ENCODE peak calls at places on chromosome 20, in seven cellular contexts. X is thoracic aorta; G is LoVo; S is nucleus accumbens; C is stimulated activated CD8-positive, alpha-beta memory T cell treated with anti-CD3 and anti-CD28 coated beads, Interleukin-7, amount 100 ng/mL, for 1 hour; A is body of pancreas; D is endodermal cell. F is an unnamed sample.

GRCh38 chr20:31595654-31596411 is 9.3 kb upstream of the ID1 start:
- DNase-seq in G (no peak), C (no peak), S (no peak), X (peak; percentile 53), A (no peak), D (peak; percentile 85), F (peak; percentile 41)

GRCh38 chr20:17617212-17617867 is 47.5 kb downstream of the DSTN start:
- DNase-seq in G (no peak), A (peak; percentile 67), X (no peak), D (peak; percentile 93), C (no peak), S (no peak), F (peak; percentile 27)

GRCh38 chr20:23408957-23409356 is 12.3 kb downstream of the NAPB start:
- DNase-seq in G (no peak), X (no peak), A (no peak), S (no peak), D (no peak), C (no peak), F (no peak)

GRCh38 chr20:50624351-50625016 is 66.9 kb downstream of the RIPOR3 start:
- DNase-seq in C (no peak), S (no peak), G (no peak), X (no peak), A (peak; percentile 77), D (no peak), F (no peak)

GRCh38 chr20:37727957-37728634 is 34.3 kb downstream of the CTNNBL1 start:
- DNase-seq in S (no peak), A (no peak), G (no peak), X (no peak), C (no peak), D (no peak), F (no peak)

GRCh38 chr20:50455656-50456451 is 54.3 kb upstream of the PTPN1 start:
- DNase-seq in S (no peak), X (no peak), C (no peak), D (no peak), G (no peak), A (peak; percentile 60), F (no peak)

GRCh38 chr20:20052074-20052970 is at the start of the genes CFAP61 and CRNKL1:
- DNase-seq in X (peak; percentile 82), G (peak; percentile 97), A (peak; percentile 97), C (peak; percentile 96), S (peak; percentile 95), D (peak; percentile 99), F (peak; percentile 95)

GRCh38 chr20:34704177-34705007 is at the start of gene TP53INP2:
- DNase-seq in A (peak; percentile 96), D (peak; percentile 97), G (peak; percentile 85), S (peak; percentile 91), X (peak; percentile 80), C (peak; percentile 74), F (peak; percentile 85)

GRCh38 chr20:37479925-37480691 is 40.9 kb upstream of the NNAT start:
- DNase-seq in X (no peak), G (no peak), D (no peak), C (no peak), A (no peak), S (no peak), F (no peak)

GRCh38 chr20:47351643-47352331 is 4.7 kb downstream of the ZMYND8 start:
- DNase-seq in S (peak; percentile 18), X (no peak), C (no peak), D (peak; percentile 67), A (no peak), G (no peak), F (no peak)

GRCh38 chr20:62174870-62175624 is 7.8 kb upstream of the MTG2 start:
- DNase-seq in S (no peak), X (no peak), G (no peak), D (no peak), C (no peak), A (no peak), F (no peak)

GRCh38 chr20:24673678-24674570 is 204.5 kb downstream of the SYNDIG1 start:
- DNase-seq in D (no peak), X (no peak), G (no peak), C (no peak), A (no peak), S (no peak), F (no peak)

GRCh38 chr20:63151554-63152321 is 64.2 kb downstream of the YTHDF1 start:
- DNase-seq in C (no peak), D (no peak), G (no peak), S (peak; percentile 54), A (no peak), X (no peak), F (no peak)

GRCh38 chr20:10857362-10858070 is 183.7 kb upstream of the JAG1 start:
- DNase-seq in S (no peak), X (peak; percentile 5), D (no peak), G (peak; percentile 40), C (no peak), A (peak; percentile 22), F (no peak)

GRCh38 chr20:17644451-17644850 is 37.6 kb downstream of the RRBP1 start:
- DNase-seq in D (no peak), X (no peak), S (no peak), C (no peak), G (no peak), A (peak; percentile 77), F (no peak)

GRCh38 chr20:60224914-60225313 is 266.7 kb downstream of the CDH26 start:
- DNase-seq in X (no peak), A (no peak), S (no peak), D (peak; percentile 86), G (no peak), C (no peak), F (no peak)

GRCh38 chr20:50267041-50267865 is 76.6 kb downstream of the CEBPB start:
- DNase-seq in A (peak; percentile 82), X (no peak), S (peak; percentile 32), G (peak; percentile 86), C (no peak), D (peak; percentile 83), F (no peak)

GRCh38 chr20:41213150-41213820 is 75.9 kb downstream of the PLCG1 start:
- DNase-seq in G (no peak), S (no peak), D (no peak), C (no peak), A (peak; percentile 45), X (no peak), F (no peak)

GRCh38 chr20:51447097-51447764 is 95.3 kb downstream of the NFATC2 start:
- DNase-seq in S (peak; percentile 26), C (no peak), G (peak; percentile 37), D (no peak), A (peak; percentile 37), X (peak; percentile 60), F (peak; percentile 74)

GRCh38 chr20:14948416-14948815 is 611.0 kb upstream of the FLRT3 start:
- DNase-seq in D (no peak), A (no peak), X (no peak), G (no peak), S (no peak), C (no peak), F (no peak)

GRCh38 chr20:50817776-50818172 is 22.9 kb downstream of the BCAS4 start:
- DNase-seq in G (no peak), X (no peak), D (no peak), A (no peak), C (no peak), S (no peak), F (no peak)

GRCh38 chr20:18481596-18481995 is 14.4 kb downstream of the POLR3F start:
- DNase-seq in S (no peak), C (no peak), A (no peak), X (no peak), G (no peak), D (no peak), F (no peak)